ENCODE peak calls at places on chromosomes 2 and 18, in seven cellular contexts. S is tibial artery, C is IMR-90, M is heart left ventricle, Q is DMS153, A is RCC 7860, B is non-pigmented ciliary epithelial cell. V is an unnamed sample.

GRCh38 chr2:166344286-166345113 is 31.2 kb downstream of the SCN9A start:
- DNase-seq in S (no peak), C (peak), M (no peak), Q (no peak), A (no peak), B (peak), V (no peak)

GRCh38 chr2:25286025-25286400 is 55.7 kb downstream of the DNMT3A start:
- DNase-seq in S (no peak), C (no peak), M (peak), Q (no peak), A (no peak), B (no peak), V (no peak)

GRCh38 chr18:27674411-27674810 is 489.3 kb upstream of the CHST9 start:
- DNase-seq in S (no peak), C (no peak), M (no peak), Q (no peak), A (no peak), B (no peak), V (no peak)

GRCh38 chr18:31050635-31051034 is 8.1 kb upstream of the DSC3 start:
- DNase-seq in S (no peak), C (no peak), M (no peak), Q (no peak), A (no peak), B (no peak), V (no peak)

GRCh38 chr2:54471221-54471711 is 15.1 kb downstream of the SPTBN1 start:
- DNase-seq in S (no peak), C (peak), M (peak), Q (no peak), A (peak), B (peak), V (no peak)

GRCh38 chr18:58321986-58322385 is 278.0 kb downstream of the NEDD4L start:
- DNase-seq in S (peak), C (peak), M (peak), Q (peak), A (peak), B (peak), V (peak)

GRCh38 chr18:13441731-13442130 is 223.2 kb downstream of the LDLRAD4 start:
- DNase-seq in S (peak), C (no peak), M (no peak), Q (no peak), A (no peak), B (no peak), V (no peak)

GRCh38 chr2:26325851-26326250 is 20.1 kb upstream of the SELENOI start:
- DNase-seq in S (no peak), C (peak), M (no peak), Q (no peak), A (no peak), B (no peak), V (no peak)

GRCh38 chr2:133641497-133641896 is 73.2 kb upstream of the NCKAP5 start:
- DNase-seq in S (peak), C (peak), M (peak), Q (peak), A (no peak), B (no peak), V (no peak)

GRCh38 chr2:144937899-144938298 is 418.0 kb upstream of the ZEB2 start:
- DNase-seq in S (no peak), C (no peak), M (peak), Q (no peak), A (no peak), B (no peak), V (no peak)

GRCh38 chr2:126771501-126772195 is 115.7 kb downstream of the GYPC start:
- DNase-seq in S (peak), C (no peak), M (no peak), Q (no peak), A (no peak), B (no peak), V (no peak)

GRCh38 chr2:19362652-19363473 is 4.4 kb upstream of the OSR1 start:
- DNase-seq in S (peak), C (peak), M (peak), Q (peak), A (peak), B (peak), V (peak)

GRCh38 chr2:178280261-178280852 is 86.0 kb downstream of the OSBPL6 start:
- DNase-seq in S (no peak), C (peak), M (peak), Q (no peak), A (peak), B (peak), V (no peak)

GRCh38 chr2:70528276-70528675 is 25.4 kb downstream of the TGFA start:
- DNase-seq in S (no peak), C (no peak), M (no peak), Q (no peak), A (no peak), B (no peak), V (no peak)

GRCh38 chr2:127516031-127516430 is 10.3 kb downstream of the IWS1 start:
- DNase-seq in S (peak), C (peak), M (peak), Q (no peak), A (no peak), B (no peak), V (no peak)

V was measured in SHP77 treated with DMSO at 0.1 percent for 48 hours.